ENCODE peak calls at places on chromosomes 4 and X, in eight cellular contexts. B, T, I, Y, X, O, Q and S are unnamed samples.

GRCh38 chr4:134935320-134935719 is 733.7 kb upstream of the PABPC4L start:
- DNase-seq in B (peak; percentile 26), T (no peak), I (peak; percentile 1), Y (no peak), X (no peak), O (no peak), Q (no peak), S (peak; percentile 9)

GRCh38 chr4:81031389-81032173 is 1.1 kb downstream of the BMP3 start:
- DNase-seq in B (no peak), T (peak; percentile 53), I (no peak), Y (no peak), X (no peak), O (peak; percentile 54), Q (no peak), S (no peak)

GRCh38 chr4:38009421-38009820 is 49.2 kb downstream of the PTTG2 start:
- DNase-seq in B (no peak), T (no peak), I (no peak), Y (no peak), X (no peak), O (no peak), Q (no peak), S (no peak)

GRCh38 chr4:40173470-40173875 is 23.4 kb upstream of the RHOH start:
- DNase-seq in B (no peak), T (no peak), I (peak; percentile 10), Y (no peak), X (no peak), O (no peak), Q (no peak), S (no peak)

GRCh38 chr4:5955856-5956255 is 62.4 kb downstream of the C4orf50 start:
- DNase-seq in B (no peak), T (no peak), I (no peak), Y (no peak), X (no peak), O (no peak), Q (no peak), S (no peak)

GRCh38 chr4:142402925-142403324 is 443.2 kb downstream of the INPP4B start:
- DNase-seq in B (no peak), T (no peak), I (no peak), Y (peak; percentile 39), X (no peak), O (no peak), Q (peak; percentile 58), S (no peak)

GRCh38 chrX:70168238-70169188 is 8.8 kb upstream of the DGAT2L6 start:
- DNase-seq in B (no peak), T (no peak), I (peak; percentile 69), Y (peak; percentile 66), X (no peak), O (no peak), Q (peak; percentile 72), S (peak; percentile 62)

GRCh38 chr4:6137027-6137746 is 63.2 kb downstream of the JAKMIP1 start:
- DNase-seq in B (no peak), T (no peak), I (no peak), Y (no peak), X (no peak), O (peak; percentile 37), Q (no peak), S (no peak)

GRCh38 chrX:81202989-81203388 is 1.1 kb downstream of the SH3BGRL start:
- DNase-seq in B (no peak), T (no peak), I (no peak), Y (no peak), X (no peak), O (no peak), Q (no peak), S (peak; percentile 7)

GRCh38 chrX:85499400-85499799 is 119.9 kb upstream of the POF1B start:
- DNase-seq in B (no peak), T (no peak), I (no peak), Y (no peak), X (no peak), O (no peak), Q (no peak), S (no peak)

GRCh38 chr4:47915378-47915777 is 995 bp upstream of the NFXL1 start:
- DNase-seq in B (no peak), T (no peak), I (no peak), Y (no peak), X (no peak), O (no peak), Q (no peak), S (no peak)
- H3K4me3 ChIP-seq in B (no peak overlapping the region), T (peak overlapping the region; percentile 94), I (no peak overlapping the region), Y (peak overlapping the region; percentile 99), X (peak overlapping the region; percentile 80), O (no peak overlapping the region), Q (no peak overlapping the region), S (no peak overlapping the region)

GRCh38 chrX:65667503-65668355 is at the start of gene MSN:
- DNase-seq in B (peak; percentile 71), T (peak; percentile 88), I (peak; percentile 57), Y (no peak), X (peak; percentile 80), O (no peak), Q (peak; percentile 66), S (peak; percentile 39)
- TF ChIP-seq CTCF in B (no peak), T (peak; percentile 5), I (peak; percentile 24), Y (no peak), X (no peak), O (no peak), Q (peak; percentile 9), S (peak; percentile 31)

GRCh38 chr4:130073145-130073790 is 977.3 kb downstream of the C4orf33 start:
- DNase-seq in B (no peak), T (no peak), I (no peak), Y (no peak), X (no peak), O (no peak), Q (no peak), S (no peak)
- H3K4me3 ChIP-seq in B (no peak overlapping the region), T (no peak overlapping the region), I (no peak overlapping the region), Y (no peak overlapping the region), X (no peak overlapping the region), O (no peak overlapping the region), Q (no peak overlapping the region), S (no peak overlapping the region)

GRCh38 chr4:154559141-154559841 is 3.5 kb upstream of the FGB start:
- DNase-seq in B (no peak), T (no peak), I (peak; percentile 59), Y (peak; percentile 50), X (no peak), O (no peak), Q (peak; percentile 63), S (peak; percentile 86)
- TF ChIP-seq CTCF in B (peak; percentile 26), T (peak; percentile 46), I (peak; percentile 69), Y (peak; percentile 58), X (peak; percentile 27), O (peak; percentile 84), Q (peak; percentile 55), S (peak; percentile 79)